ENCODE peak calls at places on chromosomes 5 and 9, in ten cellular contexts. R is heart left ventricle, Q is prostate gland, N is MM.1S, J is upper lobe of right lung, D is GM10248, O is endodermal cell, Z is progenitor cell of endocrine pancreas, A is IMR-90, B is A673. U is an unnamed sample.

GRCh38 chr5:124162782-124163532 is 583.5 kb downstream of the ZNF608 start:
- DNase-seq in J (no peak), Z (no peak), A (peak), N (no peak), D (no peak), B (peak), R (peak), O (no peak), Q (no peak), U (no peak)

GRCh38 chr5:155029240-155029639 is 15.7 kb downstream of the KIF4B start:
- DNase-seq in N (no peak), Q (no peak), O (no peak), A (no peak), Z (no peak), B (no peak), J (no peak), D (no peak), R (no peak), U (no peak)

GRCh38 chr9:7841831-7842230 is 42.3 kb upstream of the DMAC1 start:
- DNase-seq in N (no peak), Q (no peak), J (no peak), A (no peak), R (no peak), O (no peak), D (no peak), B (no peak), Z (no peak), U (no peak)

GRCh38 chr5:14110680-14111079 is 32.5 kb upstream of the TRIO start:
- DNase-seq in J (no peak), N (no peak), D (no peak), R (no peak), B (no peak), O (no peak), Q (no peak), A (peak), Z (no peak), U (peak)

GRCh38 chr5:86465052-86465838 is 152.5 kb upstream of the COX7C start:
- DNase-seq in O (no peak), Z (no peak), N (no peak), B (no peak), A (no peak), Q (no peak), D (no peak), R (no peak), J (no peak), U (no peak)

GRCh38 chr9:100498592-100498991 is 25.6 kb downstream of the TMEFF1 start:
- DNase-seq in B (peak), O (no peak), D (no peak), A (peak), N (no peak), Q (no peak), J (no peak), Z (no peak), R (no peak), U (no peak)

GRCh38 chr5:113331201-113331551 is 103.6 kb downstream of the TSSK1B start:
- DNase-seq in D (no peak), R (no peak), N (no peak), B (no peak), O (no peak), Z (no peak), Q (no peak), A (peak), J (no peak), U (peak)

GRCh38 chr5:78287833-78288232 is 6.7 kb downstream of the AP3B1 start:
- DNase-seq in O (no peak), R (no peak), B (peak), Z (no peak), D (no peak), N (no peak), Q (no peak), J (no peak), A (peak), U (peak)

GRCh38 chr5:78953092-78953800 is 31.9 kb downstream of the ARSB start:
- DNase-seq in A (peak), Q (no peak), B (no peak), D (peak), R (no peak), N (no peak), O (no peak), J (no peak), Z (no peak), U (peak)

GRCh38 chr9:129324808-129325491 is 146.9 kb upstream of the IER5L start:
- DNase-seq in N (no peak), J (peak), Z (no peak), A (no peak), D (no peak), B (no peak), Q (no peak), O (peak), R (no peak), U (no peak)

GRCh38 chr5:78627175-78627574 is 21.4 kb downstream of the LHFPL2 start:
- DNase-seq in Q (no peak), B (no peak), A (no peak), O (peak), R (no peak), J (no peak), N (no peak), Z (no peak), D (no peak), U (no peak)

GRCh38 chr5:10691826-10692785 is 68.9 kb downstream of the DAP start:
- DNase-seq in A (peak), Z (no peak), Q (no peak), N (no peak), J (no peak), B (no peak), O (no peak), D (no peak), R (no peak), U (peak)

GRCh38 chr5:171647043-171647899 is 138.3 kb upstream of the SMIM23 start:
- DNase-seq in A (peak), R (no peak), B (no peak), Q (no peak), J (no peak), O (peak), D (no peak), Z (no peak), N (no peak), U (no peak)

GRCh38 chr9:27888661-27889295 is 315.5 kb upstream of the C9orf72 start:
- DNase-seq in B (peak), Q (no peak), Z (no peak), O (peak), D (peak), A (no peak), N (peak), J (peak), R (no peak), U (no peak)

GRCh38 chr9:86369810-86370209 is 15.6 kb upstream of the TUT7 start:
- DNase-seq in Q (no peak), O (no peak), B (no peak), N (no peak), Z (no peak), J (no peak), D (no peak), A (no peak), R (no peak), U (no peak)

GRCh38 chr5:157222506-157223230 is 42.0 kb downstream of the ITK start:
- DNase-seq in O (no peak), A (peak), B (no peak), N (peak), J (no peak), R (no peak), Z (no peak), D (no peak), Q (no peak), U (peak)

GRCh38 chr5:146640285-146640896 is 124.4 kb upstream of the GPR151 start:
- DNase-seq in J (no peak), Z (no peak), B (no peak), R (no peak), A (no peak), N (no peak), O (no peak), D (no peak), Q (no peak), U (no peak)

GRCh38 chr9:132411091-132411508 is 1.1 kb downstream of the CFAP77 start:
- DNase-seq in O (peak), A (peak), N (peak), Q (peak), Z (peak), R (no peak), J (peak), D (peak), B (peak), U (no peak)

GRCh38 chr5:141363952-141364660 is at the start of gene PCDHGA5:
- DNase-seq in Q (no peak), J (no peak), B (no peak), Z (no peak), D (no peak), R (no peak), N (no peak), A (peak), O (no peak), U (no peak)

GRCh38 chr9:32704343-32704742 is 68.9 kb upstream of the TAF1L start:
- DNase-seq in B (no peak), A (no peak), R (no peak), Q (no peak), O (no peak), Z (no peak), N (no peak), D (no peak), J (no peak), U (no peak)

GRCh38 chr5:143405063-143405746 is 1.7 kb upstream of the NR3C1 start:
- DNase-seq in B (peak), R (peak), N (peak), J (peak), A (peak), Q (peak), O (peak), D (peak), Z (peak), U (peak)

GRCh38 chr5:108481355-108481931 is 99.5 kb upstream of the FBXL17 start:
- DNase-seq in B (peak), O (peak), A (peak), Z (no peak), Q (no peak), J (no peak), N (peak), D (peak), R (no peak), U (peak)

GRCh38 chr5:119009131-119009530 is 20.8 kb upstream of the DTWD2 start:
- DNase-seq in O (no peak), N (no peak), B (no peak), A (no peak), R (no peak), Z (no peak), D (no peak), Q (no peak), J (no peak), U (no peak)

GRCh38 chr9:97889941-97890557 is 32.3 kb downstream of the TRMO start:
- DNase-seq in R (peak), Q (no peak), D (peak), A (no peak), J (peak), B (peak), Z (peak), N (peak), O (peak), U (peak)

GRCh38 chr5:168123853-168124528 is 167.5 kb upstream of the WWC1 start:
- DNase-seq in O (no peak), Z (no peak), Q (no peak), B (no peak), R (no peak), D (peak), J (no peak), A (no peak), N (peak), U (no peak)

GRCh38 chr9:34522091-34522887 is 501 bp downstream of the ENHO start:
- DNase-seq in N (no peak), R (no peak), Q (no peak), A (no peak), D (no peak), J (no peak), Z (no peak), B (no peak), O (no peak), U (no peak)

DNA sequence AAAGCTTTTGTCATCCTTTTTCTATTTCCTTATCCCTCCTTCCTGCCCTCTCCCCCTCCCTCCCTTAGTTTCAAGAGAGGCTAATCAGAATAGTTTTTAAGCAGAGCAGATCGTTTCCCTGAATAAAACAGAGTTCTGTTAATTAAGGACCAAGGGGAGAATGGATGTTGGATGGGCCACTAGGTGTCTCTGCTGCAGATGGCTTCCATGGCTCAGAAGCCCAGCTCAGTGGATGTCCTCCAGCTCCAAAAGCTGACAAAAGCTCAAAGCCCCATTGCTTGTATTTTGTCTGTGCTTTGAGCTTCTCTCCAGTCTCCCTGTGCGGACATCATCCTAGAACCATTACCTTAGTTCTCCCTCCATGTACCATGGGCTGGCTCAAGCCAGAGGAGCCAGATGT is 21.0 kb upstream of the NPR3 start:
- DNase-seq in J (no peak), Z (no peak), O (peak), B (peak), R (no peak), A (no peak), N (no peak), Q (no peak), D (no peak), U (no peak)
- TF ChIP-seq CTCF in J (no peak), Z (no peak), O (peak), B (peak), R (no peak), A (peak), N (no peak), Q (no peak), D (peak), U (peak)

DNA sequence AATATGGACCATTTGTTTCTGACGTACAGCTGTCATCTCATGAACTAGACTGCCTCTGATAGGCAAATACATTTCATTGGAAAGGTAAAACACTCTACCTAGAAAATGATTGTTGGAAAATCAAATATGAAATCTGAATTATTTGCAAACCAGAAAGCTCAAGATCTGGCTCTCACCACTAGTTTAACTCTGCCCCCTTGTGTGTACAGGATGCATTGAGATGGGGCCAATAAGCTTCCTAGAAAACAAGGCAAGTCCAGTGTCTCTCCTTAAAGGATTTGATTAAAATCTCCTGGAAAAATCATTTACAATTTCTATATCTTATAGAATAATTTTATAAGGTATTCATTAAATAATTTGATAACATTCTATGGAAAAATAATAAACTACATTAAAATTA is 311.9 kb upstream of the ANKH start:
- DNase-seq in Q (no peak), O (no peak), Z (no peak), N (no peak), A (peak), D (no peak), R (no peak), B (peak), J (no peak), U (no peak)
- TF ChIP-seq CTCF in Q (no peak), O (peak), Z (peak), N (no peak), A (peak), D (no peak), R (no peak), B (peak), J (peak), U (peak)

GRCh38 chr9:96859461-96860198 is 5.3 kb upstream of the ZNF782 start:
- DNase-seq in N (no peak), R (no peak), B (peak), Z (no peak), J (no peak), Q (no peak), D (no peak), A (peak), O (peak), U (peak)

GRCh38 chr9:96858018-96858573 is 3.8 kb upstream of the ZNF782 start:
- DNase-seq in O (no peak), B (no peak), Q (no peak), J (no peak), A (peak), Z (no peak), R (no peak), D (no peak), N (no peak), U (peak)

GRCh38 chr9:96854877-96855273 is 561 bp upstream of the ZNF782 start:
- DNase-seq in D (no peak), J (no peak), Z (no peak), N (no peak), A (no peak), Q (no peak), R (no peak), B (no peak), O (peak), U (no peak)

GRCh38 chr9:96856363-96857286 is 2.3 kb upstream of the ZNF782 start:
- DNase-seq in Z (peak), D (peak), B (peak), Q (peak), R (peak), N (peak), A (peak), J (peak), O (peak), U (peak)

GRCh38 chr9:96858670-96859069 is 4.4 kb upstream of the ZNF782 start:
- DNase-seq in Z (no peak), N (no peak), B (no peak), R (no peak), D (no peak), J (no peak), O (no peak), A (no peak), Q (no peak), U (no peak)
- TF ChIP-seq CTCF in Z (no peak), N (no peak), B (no peak), R (no peak), D (no peak), J (no peak), O (no peak), A (no peak), Q (no peak), U (no peak)

GRCh38 chr5:1745190-1745805 is 54.3 kb downstream of the MRPL36 start:
- DNase-seq in Z (no peak), R (peak), J (peak), O (peak), A (no peak), Q (no peak), N (no peak), B (no peak), D (no peak), U (no peak)
- TF ChIP-seq CTCF in Z (no peak), R (no peak), J (no peak), O (no peak), A (no peak), Q (no peak), N (no peak), B (no peak), D (no peak), U (no peak)

DNA sequence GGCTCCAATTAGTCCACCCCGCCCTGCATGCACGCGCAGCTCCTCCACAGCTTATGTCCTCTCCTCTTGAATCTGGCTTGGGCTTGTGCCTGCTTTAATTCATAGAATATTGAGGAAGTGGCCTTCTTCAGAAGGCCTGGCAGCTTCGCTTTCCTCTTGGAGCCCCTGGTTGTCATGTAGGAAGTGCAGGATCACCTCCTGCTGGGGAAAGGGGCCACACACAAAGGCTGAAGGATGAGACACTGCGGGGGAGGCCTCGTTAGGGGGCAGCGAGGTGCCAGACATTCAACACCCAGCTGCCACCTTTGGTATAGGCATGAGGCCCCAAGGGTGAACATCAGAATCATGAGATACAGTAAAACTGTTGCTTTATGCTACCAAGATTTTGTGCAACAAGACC is 2.7 kb upstream of the CNOT6 start:
- DNase-seq in A (no peak), Q (no peak), B (peak), R (no peak), N (no peak), D (no peak), J (peak), O (peak), Z (no peak), U (no peak)
- TF ChIP-seq CTCF in A (no peak), Q (no peak), B (peak), R (no peak), N (no peak), D (no peak), J (no peak), O (peak), Z (no peak), U (no peak)

GRCh38 chr5:43113546-43113945 is 7.2 kb upstream of the ZNF131 start:
- DNase-seq in A (no peak), R (no peak), N (no peak), J (no peak), O (no peak), Q (no peak), B (no peak), D (no peak), Z (no peak), U (no peak)

GRCh38 chr5:43106290-43106638 is 14.4 kb upstream of the ZNF131 start:
- DNase-seq in D (no peak), A (no peak), Q (no peak), O (no peak), R (no peak), J (no peak), N (no peak), Z (no peak), B (no peak), U (no peak)

GRCh38 chr5:43105369-43106289 is 15.1 kb upstream of the ZNF131 start:
- DNase-seq in Z (peak), O (peak), N (peak), D (peak), B (peak), R (peak), Q (peak), A (peak), J (peak), U (peak)

GRCh38 chr5:43115968-43116367 is 4.7 kb upstream of the ZNF131 start:
- DNase-seq in A (no peak), B (no peak), N (no peak), J (no peak), O (no peak), Q (no peak), D (no peak), Z (no peak), R (no peak), U (no peak)

DNA sequence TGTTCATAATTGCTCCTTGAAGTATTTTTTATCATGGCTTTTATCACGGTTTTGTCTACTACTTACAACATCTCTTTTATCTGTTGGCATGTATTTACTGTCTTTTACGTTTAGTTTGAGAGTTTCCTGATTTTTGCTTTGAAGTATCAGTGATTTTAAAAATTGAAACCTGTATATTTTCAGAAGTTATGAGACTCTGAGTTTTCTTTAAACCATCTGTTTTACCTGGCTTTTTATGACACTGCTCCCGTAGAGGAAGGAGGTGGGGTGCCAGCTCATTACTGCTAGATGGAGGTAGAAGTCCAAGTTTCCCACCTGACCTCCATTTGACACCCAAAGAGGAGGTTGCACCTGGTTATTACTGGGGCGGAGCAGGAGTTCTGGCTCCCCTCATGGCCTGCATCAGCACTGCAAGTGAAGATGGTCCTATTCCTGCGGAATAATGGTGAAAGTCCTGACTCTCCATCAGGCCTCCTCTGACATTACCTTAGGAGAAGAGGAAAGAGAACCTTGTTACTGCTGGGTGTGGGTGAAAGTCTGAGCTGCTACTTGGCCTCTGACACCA is 10.0 kb upstream of the ZNF131 start:
- DNase-seq in D (no peak), Q (no peak), Z (no peak), J (no peak), N (peak), B (no peak), O (peak), A (no peak), R (no peak), U (no peak)
- TF ChIP-seq CTCF in D (no peak), Q (no peak), Z (peak), J (no peak), N (peak), B (peak), O (peak), A (peak), R (no peak), U (peak)

U was measured in HFFc6.